ENCODE peak calls at places on chromosomes 5 and 9, in six cellular contexts. M is A549, B is left lung, K is psoas muscle, E is GM23248, I is fibroblast of lung. U is an unnamed sample. For H3K4me1, the result is how much of the 10 kb centered on the place peaks cover.

GRCh38 chr9:85319946-85320345 is 421.8 kb downstream of the AGTPBP1 start:
- DNase-seq in M (no peak), B (no peak), K (no peak), E (no peak), I (no peak), U (no peak)

GRCh38 chr5:41527201-41527779 is 16.9 kb upstream of the PLCXD3 start:
- DNase-seq in M (peak), B (no peak), K (no peak), E (peak), I (peak), U (peak)

GRCh38 chr5:179237770-179238627 is 107.3 kb downstream of the ADAMTS2 start:
- DNase-seq in M (no peak), B (no peak), K (peak), E (no peak), I (no peak), U (no peak)

GRCh38 chr5:142820447-142820846 is 50.3 kb downstream of the ARHGAP26 start:
- DNase-seq in M (no peak), B (no peak), K (no peak), E (no peak), I (no peak), U (no peak)

GRCh38 chr9:129639756-129640085 is 2.2 kb downstream of the ASB6 start:
- DNase-seq in M (no peak), B (peak), K (no peak), E (no peak), I (no peak), U (no peak)

GRCh38 chr5:96567188-96567587 is 95.0 kb upstream of the CAST start:
- DNase-seq in M (no peak), B (no peak), K (no peak), E (peak), I (peak), U (no peak)

GRCh38 chr5:107157811-107158210 is 512.9 kb downstream of the EFNA5 start:
- DNase-seq in M (no peak), B (peak), K (no peak), E (no peak), I (no peak), U (no peak)

GRCh38 chr9:128920381-128921058 is at the start of gene PHYHD1:
- DNase-seq in M (no peak), B (peak), K (peak), E (peak), I (peak), U (peak)

GRCh38 chr5:88613051-88613450 is 269.9 kb downstream of the MEF2C start:
- DNase-seq in M (no peak), B (no peak), K (no peak), E (peak), I (no peak), U (no peak)

GRCh38 chr5:64462391-64462790 is 43.4 kb upstream of the RGS7BP start:
- DNase-seq in M (no peak), B (no peak), K (no peak), E (no peak), I (no peak), U (no peak)

GRCh38 chr5:67998709-67999251 is 216.8 kb upstream of the PIK3R1 start:
- DNase-seq in M (peak), B (peak), K (no peak), E (peak), I (peak), U (peak)

GRCh38 chr9:83533296-83533695 is 4.9 kb downstream of the FRMD3 start:
- DNase-seq in M (no peak), B (no peak), K (no peak), E (no peak), I (peak), U (no peak)

GRCh38 chr5:57277085-57277484 is 103.2 kb downstream of the GPBP1 start:
- DNase-seq in M (peak), B (no peak), K (no peak), E (peak), I (peak), U (no peak)

GRCh38 chr9:69759478-69760277 is at the start of gene PTAR1:
- DNase-seq in M (peak), B (peak), K (peak), E (peak), I (peak), U (peak)

GRCh38 chr9:128136816-128137793 is 9.6 kb upstream of the PTGES2 start:
- DNase-seq in M (no peak), B (peak), K (peak), E (peak), I (peak), U (peak)

GRCh38 chr5:92309336-92309991 is 926.3 kb upstream of the ARRDC3 start:
- DNase-seq in M (peak), B (no peak), K (no peak), E (peak), I (peak), U (no peak)

GRCh38 chr9:89435315-89435823 is 62.5 kb downstream of the SEMA4D start:
- DNase-seq in M (peak), B (peak), K (peak), E (no peak), I (no peak), U (peak)

GRCh38 chr9:96241391-96241809 is 60.6 kb downstream of the HSD17B3 start:
- DNase-seq in M (no peak), B (no peak), K (no peak), E (no peak), I (peak), U (no peak)

GRCh38 chr5:14399054-14399657 is 182.4 kb upstream of the OTULINL start:
- DNase-seq in M (peak), B (no peak), K (no peak), E (peak), I (peak), U (no peak)

GRCh38 chr5:78886650-78887230 is 98.4 kb downstream of the ARSB start:
- DNase-seq in M (peak), B (no peak), K (no peak), E (peak), I (no peak), U (no peak)

GRCh38 chr5:78889759-78890158 is 95.4 kb downstream of the ARSB start:
- DNase-seq in M (peak), B (no peak), K (no peak), E (peak), I (peak), U (no peak)

GRCh38 chr5:58986281-58986680 is 403.4 kb downstream of the RAB3C start:
- DNase-seq in M (no peak), B (no peak), K (no peak), E (no peak), I (no peak), U (no peak)

GRCh38 chr5:143277536-143277935 is 126.0 kb downstream of the NR3C1 start:
- DNase-seq in M (no peak), B (no peak), K (no peak), E (no peak), I (no peak), U (no peak)

GRCh38 chr9:131405429-131405828 is 11.5 kb downstream of the PRRC2B start:
- DNase-seq in M (no peak), B (no peak), K (peak), E (peak), I (peak), U (peak)

GRCh38 chr5:20974423-20974822 is 986.4 kb upstream of the CDH18 start:
- DNase-seq in M (no peak), B (no peak), K (no peak), E (no peak), I (peak), U (no peak)

GRCh38 chr9:75088646-75089368 is 493 bp downstream of the OSTF1 start:
- DNase-seq in M (peak), B (peak), K (peak), E (peak), I (peak), U (peak)

GRCh38 chr5:443239-444151 is 519 bp downstream of the EXOC3 start:
- DNase-seq in M (peak), B (no peak), K (peak), E (no peak), I (no peak), U (peak)

GRCh38 chr5:171314728-171315385 is 5.8 kb downstream of the TLX3 start:
- DNase-seq in M (no peak), B (peak), K (peak), E (no peak), I (no peak), U (peak)

GRCh38 chr9:70218767-70219166 is 40.0 kb upstream of the SMC5 start:
- DNase-seq in M (no peak), B (no peak), K (no peak), E (peak), I (peak), U (no peak)

GRCh38 chr9:110835404-110835803 is 166.8 kb downstream of the MUSK start:
- DNase-seq in M (peak), B (no peak), K (no peak), E (peak), I (peak), U (no peak)

GRCh38 chr9:136016882-136017812 is 56.0 kb upstream of the UBAC1 start:
- DNase-seq in M (no peak), B (peak), K (peak), E (no peak), I (no peak), U (no peak)

GRCh38 chr5:62268239-62268638 is 37.8 kb upstream of the KIF2A start:
- DNase-seq in M (peak), B (no peak), K (no peak), E (no peak), I (peak), U (no peak)

GRCh38 chr5:62265648-62266112 is 40.3 kb upstream of the KIF2A start:
- DNase-seq in M (no peak), B (no peak), K (no peak), E (no peak), I (no peak), U (no peak)

GRCh38 chr5:62268792-62269191 is 37.2 kb upstream of the KIF2A start:
- DNase-seq in M (no peak), B (no peak), K (no peak), E (no peak), I (no peak), U (no peak)

GRCh38 chr5:62263401-62263800 is 42.6 kb upstream of the KIF2A start:
- DNase-seq in M (no peak), B (no peak), K (no peak), E (no peak), I (no peak), U (no peak)

DNA sequence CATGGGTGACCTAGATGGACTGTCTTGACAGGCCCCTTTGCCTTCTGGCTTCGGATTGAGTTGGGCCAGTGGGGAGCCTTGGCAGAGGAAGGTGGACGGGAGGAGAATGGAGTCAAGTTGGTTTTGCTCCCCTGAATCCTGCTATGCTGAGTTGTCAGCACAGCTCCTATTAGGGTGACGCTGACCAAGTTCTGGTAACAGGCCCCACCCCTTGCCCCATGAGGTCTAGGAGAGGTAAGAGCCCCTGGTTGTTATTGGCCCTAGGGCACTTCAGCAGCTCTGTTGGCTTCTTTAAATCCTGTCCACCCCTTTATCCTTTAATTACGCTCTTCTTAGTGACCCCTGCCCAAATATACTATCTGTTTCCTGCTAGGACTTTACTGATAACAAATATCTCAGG is 39.4 kb upstream of the KIF2A start:
- DNase-seq in M (no peak), B (no peak), K (no peak), E (no peak), I (no peak), U (no peak)
- H3K4me1 ChIP-seq in M (under half), B (under half), K (under half), E (under half), I (under half), U (under half)

GRCh38 chr9:117464941-117465616 is 50.2 kb upstream of the ASTN2 start:
- DNase-seq in M (no peak), B (no peak), K (peak), E (no peak), I (no peak), U (no peak)

GRCh38 chr9:117460743-117461142 is 45.9 kb upstream of the ASTN2 start:
- DNase-seq in M (no peak), B (no peak), K (no peak), E (no peak), I (no peak), U (no peak)

GRCh38 chr9:117461386-117461785 is 46.5 kb upstream of the ASTN2 start:
- DNase-seq in M (no peak), B (no peak), K (no peak), E (no peak), I (no peak), U (no peak)

GRCh38 chr9:117459941-117460340 is 45.1 kb upstream of the ASTN2 start:
- DNase-seq in M (no peak), B (no peak), K (no peak), E (no peak), I (no peak), U (no peak)

DNA sequence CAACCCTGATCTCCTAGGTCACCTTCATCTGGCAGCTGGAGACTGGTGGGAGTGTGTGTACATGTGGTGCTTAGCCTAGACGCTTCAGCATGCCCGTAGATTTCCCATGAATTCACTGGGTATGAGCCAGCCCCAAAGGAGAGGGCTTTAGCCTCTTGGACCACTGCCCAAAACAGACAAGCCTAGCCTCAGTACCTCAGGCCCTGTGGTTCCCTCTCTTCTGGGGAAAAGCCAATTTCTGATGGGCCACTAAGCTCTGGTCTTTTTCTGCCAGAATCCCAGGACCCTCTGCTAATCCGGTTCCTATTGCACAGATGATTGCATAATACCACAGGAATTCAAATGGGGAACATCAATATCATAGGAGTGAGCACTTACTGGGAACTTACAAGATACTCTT is 48.1 kb upstream of the ASTN2 start:
- DNase-seq in M (no peak), B (no peak), K (no peak), E (no peak), I (no peak), U (no peak)
- H3K4me3 ChIP-seq in M (no peak), B (no peak), K (no peak), E (no peak), I (no peak), U (no peak)

DNA sequence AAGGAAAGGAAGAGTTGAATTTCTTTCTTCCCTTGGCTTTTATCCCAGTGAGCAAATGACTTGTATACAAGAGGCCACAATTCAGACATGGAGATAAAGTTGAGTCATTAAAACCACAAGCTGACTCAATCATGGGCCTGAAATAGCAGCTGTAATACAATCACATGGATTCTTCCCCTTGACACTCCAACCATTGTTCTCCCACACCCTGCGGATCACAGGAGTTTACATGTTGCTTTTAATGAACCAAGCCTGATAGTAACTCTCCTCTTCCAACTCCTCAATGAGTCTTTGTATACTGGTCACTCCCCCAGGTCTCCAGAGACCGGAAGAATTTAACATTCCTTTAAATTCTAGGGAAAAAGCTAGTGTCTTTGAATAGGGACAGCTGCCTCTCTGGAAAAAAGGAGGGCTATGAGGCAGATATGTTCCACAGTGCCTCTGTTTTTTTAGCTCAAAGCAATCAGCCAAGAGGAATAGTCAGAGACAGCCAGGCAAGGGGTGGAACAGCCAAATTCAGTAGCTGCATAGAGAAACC is 32.4 kb downstream of the PCDHGC5 start:
- DNase-seq in M (peak), B (no peak), K (no peak), E (peak), I (peak), U (no peak)
- H3K4me1 ChIP-seq in M (under half), B (half or more), K (half or more), E (half or more), I (half or more), U (under half)

GRCh38 chr5:159208508-159209437 is 580 bp downstream of the RNF145 start:
- DNase-seq in M (peak), B (peak), K (peak), E (peak), I (peak), U (peak)

GRCh38 chr5:159207616-159208507 is 1.5 kb downstream of the RNF145 start:
- DNase-seq in M (peak), B (peak), K (peak), E (peak), I (peak), U (peak)

GRCh38 chr5:159210846-159211245 is 1.5 kb upstream of the RNF145 start:
- DNase-seq in M (no peak), B (no peak), K (no peak), E (no peak), I (no peak), U (no peak)

GRCh38 chr5:159210306-159210722 is 961 bp upstream of the RNF145 start:
- DNase-seq in M (peak), B (no peak), K (no peak), E (peak), I (no peak), U (no peak)

DNA sequence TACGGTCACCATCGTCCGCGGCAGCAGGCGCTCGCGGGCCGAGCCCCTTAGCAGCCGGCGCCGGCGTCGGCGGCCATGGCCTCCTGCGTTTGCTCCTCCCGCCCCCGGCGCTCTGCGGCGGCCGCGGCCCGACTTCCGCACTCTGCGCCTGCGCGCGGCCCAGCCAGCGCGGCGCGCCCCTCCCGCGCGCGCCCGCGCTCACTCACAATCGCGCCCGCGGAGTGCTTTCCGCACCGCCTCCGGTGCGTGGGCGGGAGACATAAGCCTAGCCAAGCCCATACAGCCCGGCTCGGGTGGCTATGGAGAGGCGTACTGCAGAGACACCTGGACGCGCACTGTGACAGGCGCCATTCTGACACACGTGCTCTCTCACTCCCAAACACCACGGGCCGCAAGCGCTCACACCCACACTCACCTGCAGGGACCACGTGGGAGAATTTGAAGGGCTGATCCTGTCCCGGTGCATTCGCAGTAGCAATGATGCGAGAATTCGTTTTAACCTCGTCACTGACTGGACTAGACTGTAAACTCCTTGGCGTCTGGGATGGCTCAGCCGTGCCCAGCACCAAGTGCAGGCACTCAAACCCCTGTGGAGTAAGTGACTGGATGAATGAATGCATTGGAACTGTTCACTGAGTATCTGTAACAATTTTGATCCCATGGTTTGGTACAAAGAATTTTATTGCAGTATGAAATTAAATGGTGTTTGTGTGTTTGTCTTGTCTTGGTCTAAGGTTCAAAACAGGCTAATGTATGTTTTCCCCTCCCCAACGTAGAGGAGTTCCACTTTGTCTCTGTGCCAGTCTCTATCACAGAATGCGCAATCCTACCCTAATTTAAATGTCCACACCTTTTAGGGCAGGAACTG is at the start of gene RNF145:
- DNase-seq in M (peak), B (peak), K (peak), E (peak), I (peak), U (peak)
- H3K4me3 ChIP-seq in M (peak), B (peak), K (peak), E (peak), I (peak), U (peak)

GRCh38 chr9:14585730-14586473 is 107.3 kb downstream of the ZDHHC21 start:
- DNase-seq in M (no peak), B (no peak), K (no peak), E (no peak), I (no peak), U (no peak)

GRCh38 chr9:14593406-14593805 is 99.8 kb downstream of the ZDHHC21 start:
- DNase-seq in M (no peak), B (no peak), K (no peak), E (no peak), I (no peak), U (no peak)

GRCh38 chr9:14597171-14597799 is 95.9 kb downstream of the ZDHHC21 start:
- DNase-seq in M (no peak), B (peak), K (no peak), E (no peak), I (no peak), U (no peak)

GRCh38 chr9:14591411-14591810 is 101.8 kb downstream of the ZDHHC21 start:
- DNase-seq in M (no peak), B (no peak), K (no peak), E (no peak), I (no peak), U (no peak)
- H3K4me1 ChIP-seq in M (under half), B (under half), K (under half), E (under half), I (under half), U (under half)